ENCODE peak calls at places on chromosomes 1 and 21, in ten cellular contexts. One of them, this sample, is unnamed.
A peak's percentile ranks its signal among the peaks of the same experiment; 100 is the strongest.

GRCh38 chr1:116491985-116492811 is 78.6 kb downstream of the CD58 start:
- DNase-seq in sciatic nerve: no peak
- DNase-seq in activated gamma-delta T cell treated with Interleukin-2 at 50 U/mL for 16 hours: no peak
- DNase-seq in testis: no peak
- DNase-seq in BJ: no peak
- DNase-seq in WTC11: no peak
- DNase-seq in tibial artery: no peak
- DNase-seq in stimulated activated CD4-positive, alpha-beta T cell treated with anti-CD3 and anti-CD28 coated beads, Interleukin-15, amount 100 ng/mL, for 1 hour: no peak
- DNase-seq in Kasumi-1: peak; percentile 14
- DNase-seq in NCI-H1694 treated with DMSO at 0.1 percent for 48 hours: no peak
- DNase-seq in this sample: no peak

GRCh38 chr21:38646213-38646837 is 148.0 kb upstream of the ERG start:
- DNase-seq in NCI-H1694 treated with DMSO at 0.1 percent for 48 hours: no peak
- DNase-seq in WTC11: no peak
- DNase-seq in Kasumi-1: no peak
- DNase-seq in stimulated activated CD4-positive, alpha-beta T cell treated with anti-CD3 and anti-CD28 coated beads, Interleukin-15, amount 100 ng/mL, for 1 hour: no peak
- DNase-seq in BJ: peak; percentile 31
- DNase-seq in testis: no peak
- DNase-seq in activated gamma-delta T cell treated with Interleukin-2 at 50 U/mL for 16 hours: no peak
- DNase-seq in tibial artery: no peak
- DNase-seq in sciatic nerve: no peak
- DNase-seq in this sample: no peak

GRCh38 chr1:229664133-229664689 is 38.2 kb downstream of the URB2 start:
- DNase-seq in testis: no peak
- DNase-seq in stimulated activated CD4-positive, alpha-beta T cell treated with anti-CD3 and anti-CD28 coated beads, Interleukin-15, amount 100 ng/mL, for 1 hour: peak; percentile 74
- DNase-seq in WTC11: no peak
- DNase-seq in Kasumi-1: no peak
- DNase-seq in sciatic nerve: no peak
- DNase-seq in tibial artery: no peak
- DNase-seq in activated gamma-delta T cell treated with Interleukin-2 at 50 U/mL for 16 hours: peak; percentile 71
- DNase-seq in BJ: no peak
- DNase-seq in NCI-H1694 treated with DMSO at 0.1 percent for 48 hours: peak; percentile 6
- DNase-seq in this sample: no peak

GRCh38 chr1:153697873-153698647 is 19.6 kb downstream of the NPR1 start:
- DNase-seq in activated gamma-delta T cell treated with Interleukin-2 at 50 U/mL for 16 hours: no peak
- DNase-seq in tibial artery: peak; percentile 80
- DNase-seq in BJ: no peak
- DNase-seq in stimulated activated CD4-positive, alpha-beta T cell treated with anti-CD3 and anti-CD28 coated beads, Interleukin-15, amount 100 ng/mL, for 1 hour: no peak
- DNase-seq in testis: peak; percentile 67
- DNase-seq in sciatic nerve: peak; percentile 80
- DNase-seq in Kasumi-1: no peak
- DNase-seq in NCI-H1694 treated with DMSO at 0.1 percent for 48 hours: no peak
- DNase-seq in WTC11: peak; percentile 57
- DNase-seq in this sample: peak; percentile 90

GRCh38 chr1:165481820-165482532 is 37.0 kb upstream of the RXRG start:
- DNase-seq in tibial artery: peak; percentile 60
- DNase-seq in sciatic nerve: no peak
- DNase-seq in NCI-H1694 treated with DMSO at 0.1 percent for 48 hours: no peak
- DNase-seq in WTC11: no peak
- DNase-seq in BJ: peak; percentile 62
- DNase-seq in activated gamma-delta T cell treated with Interleukin-2 at 50 U/mL for 16 hours: no peak
- DNase-seq in Kasumi-1: no peak
- DNase-seq in testis: peak; percentile 41
- DNase-seq in stimulated activated CD4-positive, alpha-beta T cell treated with anti-CD3 and anti-CD28 coated beads, Interleukin-15, amount 100 ng/mL, for 1 hour: no peak
- DNase-seq in this sample: peak; percentile 44

GRCh38 chr1:34985063-34985770 is at the start of gene TMEM35B:
- DNase-seq in NCI-H1694 treated with DMSO at 0.1 percent for 48 hours: peak; percentile 30
- DNase-seq in stimulated activated CD4-positive, alpha-beta T cell treated with anti-CD3 and anti-CD28 coated beads, Interleukin-15, amount 100 ng/mL, for 1 hour: peak; percentile 76
- DNase-seq in testis: peak; percentile 75
- DNase-seq in sciatic nerve: peak; percentile 86
- DNase-seq in BJ: no peak
- DNase-seq in Kasumi-1: peak; percentile 49
- DNase-seq in WTC11: peak; percentile 71
- DNase-seq in tibial artery: peak; percentile 52
- DNase-seq in activated gamma-delta T cell treated with Interleukin-2 at 50 U/mL for 16 hours: peak; percentile 78
- DNase-seq in this sample: peak; percentile 78

GRCh38 chr1:205348559-205349477 is 7.9 kb downstream of the KLHDC8A start:
- DNase-seq in BJ: no peak
- DNase-seq in sciatic nerve: no peak
- DNase-seq in Kasumi-1: no peak
- DNase-seq in testis: no peak
- DNase-seq in stimulated activated CD4-positive, alpha-beta T cell treated with anti-CD3 and anti-CD28 coated beads, Interleukin-15, amount 100 ng/mL, for 1 hour: no peak
- DNase-seq in activated gamma-delta T cell treated with Interleukin-2 at 50 U/mL for 16 hours: no peak
- DNase-seq in tibial artery: no peak
- DNase-seq in NCI-H1694 treated with DMSO at 0.1 percent for 48 hours: peak; percentile 15
- DNase-seq in WTC11: no peak
- DNase-seq in this sample: no peak

GRCh38 chr1:81920245-81920740 is 119.6 kb downstream of the ADGRL2 start:
- DNase-seq in BJ: no peak
- DNase-seq in Kasumi-1: no peak
- DNase-seq in stimulated activated CD4-positive, alpha-beta T cell treated with anti-CD3 and anti-CD28 coated beads, Interleukin-15, amount 100 ng/mL, for 1 hour: no peak
- DNase-seq in tibial artery: no peak
- DNase-seq in activated gamma-delta T cell treated with Interleukin-2 at 50 U/mL for 16 hours: no peak
- DNase-seq in sciatic nerve: no peak
- DNase-seq in testis: peak; percentile 64
- DNase-seq in NCI-H1694 treated with DMSO at 0.1 percent for 48 hours: no peak
- DNase-seq in WTC11: peak; percentile 67
- DNase-seq in this sample: peak; percentile 73

GRCh38 chr1:187261637-187262036 is 432.9 kb downstream of the PLA2G4A start:
- DNase-seq in testis: no peak
- DNase-seq in tibial artery: no peak
- DNase-seq in WTC11: no peak
- DNase-seq in Kasumi-1: no peak
- DNase-seq in BJ: no peak
- DNase-seq in sciatic nerve: no peak
- DNase-seq in stimulated activated CD4-positive, alpha-beta T cell treated with anti-CD3 and anti-CD28 coated beads, Interleukin-15, amount 100 ng/mL, for 1 hour: no peak
- DNase-seq in NCI-H1694 treated with DMSO at 0.1 percent for 48 hours: no peak
- DNase-seq in activated gamma-delta T cell treated with Interleukin-2 at 50 U/mL for 16 hours: no peak
- DNase-seq in this sample: no peak

GRCh38 chr1:191022856-191023255 is 545.2 kb upstream of the BRINP3 start:
- DNase-seq in Kasumi-1: no peak
- DNase-seq in WTC11: no peak
- DNase-seq in sciatic nerve: no peak
- DNase-seq in activated gamma-delta T cell treated with Interleukin-2 at 50 U/mL for 16 hours: no peak
- DNase-seq in stimulated activated CD4-positive, alpha-beta T cell treated with anti-CD3 and anti-CD28 coated beads, Interleukin-15, amount 100 ng/mL, for 1 hour: no peak
- DNase-seq in testis: no peak
- DNase-seq in BJ: no peak
- DNase-seq in NCI-H1694 treated with DMSO at 0.1 percent for 48 hours: no peak
- DNase-seq in tibial artery: no peak
- DNase-seq in this sample: no peak

GRCh38 chr1:55347786-55348185 is 132.6 kb upstream of the USP24 start:
- DNase-seq in Kasumi-1: no peak
- DNase-seq in stimulated activated CD4-positive, alpha-beta T cell treated with anti-CD3 and anti-CD28 coated beads, Interleukin-15, amount 100 ng/mL, for 1 hour: no peak
- DNase-seq in testis: no peak
- DNase-seq in sciatic nerve: no peak
- DNase-seq in WTC11: no peak
- DNase-seq in BJ: no peak
- DNase-seq in NCI-H1694 treated with DMSO at 0.1 percent for 48 hours: no peak
- DNase-seq in tibial artery: no peak
- DNase-seq in activated gamma-delta T cell treated with Interleukin-2 at 50 U/mL for 16 hours: no peak
- DNase-seq in this sample: no peak

GRCh38 chr1:85142753-85143152 is 58.1 kb downstream of the SYDE2 start:
- DNase-seq in BJ: no peak
- DNase-seq in stimulated activated CD4-positive, alpha-beta T cell treated with anti-CD3 and anti-CD28 coated beads, Interleukin-15, amount 100 ng/mL, for 1 hour: no peak
- DNase-seq in NCI-H1694 treated with DMSO at 0.1 percent for 48 hours: no peak
- DNase-seq in sciatic nerve: no peak
- DNase-seq in WTC11: no peak
- DNase-seq in tibial artery: no peak
- DNase-seq in activated gamma-delta T cell treated with Interleukin-2 at 50 U/mL for 16 hours: no peak
- DNase-seq in testis: no peak
- DNase-seq in Kasumi-1: no peak
- DNase-seq in this sample: no peak

GRCh38 chr1:51170342-51170741 is 65.7 kb upstream of the RNF11 start:
- DNase-seq in sciatic nerve: no peak
- DNase-seq in stimulated activated CD4-positive, alpha-beta T cell treated with anti-CD3 and anti-CD28 coated beads, Interleukin-15, amount 100 ng/mL, for 1 hour: no peak
- DNase-seq in tibial artery: no peak
- DNase-seq in BJ: no peak
- DNase-seq in NCI-H1694 treated with DMSO at 0.1 percent for 48 hours: peak; percentile 6
- DNase-seq in testis: no peak
- DNase-seq in WTC11: no peak
- DNase-seq in activated gamma-delta T cell treated with Interleukin-2 at 50 U/mL for 16 hours: no peak
- DNase-seq in Kasumi-1: no peak
- DNase-seq in this sample: no peak

GRCh38 chr1:209530990-209531389 is 52.5 kb upstream of the CAMK1G start:
- DNase-seq in sciatic nerve: no peak
- DNase-seq in stimulated activated CD4-positive, alpha-beta T cell treated with anti-CD3 and anti-CD28 coated beads, Interleukin-15, amount 100 ng/mL, for 1 hour: no peak
- DNase-seq in testis: no peak
- DNase-seq in tibial artery: no peak
- DNase-seq in WTC11: no peak
- DNase-seq in NCI-H1694 treated with DMSO at 0.1 percent for 48 hours: no peak
- DNase-seq in BJ: no peak
- DNase-seq in Kasumi-1: no peak
- DNase-seq in activated gamma-delta T cell treated with Interleukin-2 at 50 U/mL for 16 hours: no peak
- DNase-seq in this sample: no peak

GRCh38 chr1:20981903-20982695 is 194.6 kb downstream of the EIF4G3 start:
- DNase-seq in NCI-H1694 treated with DMSO at 0.1 percent for 48 hours: no peak
- DNase-seq in WTC11: no peak
- DNase-seq in activated gamma-delta T cell treated with Interleukin-2 at 50 U/mL for 16 hours: no peak
- DNase-seq in tibial artery: no peak
- DNase-seq in testis: no peak
- DNase-seq in sciatic nerve: no peak
- DNase-seq in BJ: no peak
- DNase-seq in stimulated activated CD4-positive, alpha-beta T cell treated with anti-CD3 and anti-CD28 coated beads, Interleukin-15, amount 100 ng/mL, for 1 hour: no peak
- DNase-seq in Kasumi-1: no peak
- DNase-seq in this sample: no peak

GRCh38 chr1:29454616-29455380 is 218.5 kb downstream of the PTPRU start:
- DNase-seq in testis: no peak
- DNase-seq in stimulated activated CD4-positive, alpha-beta T cell treated with anti-CD3 and anti-CD28 coated beads, Interleukin-15, amount 100 ng/mL, for 1 hour: no peak
- DNase-seq in NCI-H1694 treated with DMSO at 0.1 percent for 48 hours: no peak
- DNase-seq in sciatic nerve: no peak
- DNase-seq in WTC11: no peak
- DNase-seq in BJ: no peak
- DNase-seq in Kasumi-1: no peak
- DNase-seq in activated gamma-delta T cell treated with Interleukin-2 at 50 U/mL for 16 hours: no peak
- DNase-seq in tibial artery: peak; percentile 12
- DNase-seq in this sample: no peak

GRCh38 chr1:82775402-82776000 is 974.8 kb downstream of the ADGRL2 start:
- DNase-seq in stimulated activated CD4-positive, alpha-beta T cell treated with anti-CD3 and anti-CD28 coated beads, Interleukin-15, amount 100 ng/mL, for 1 hour: peak; percentile 6
- DNase-seq in BJ: no peak
- DNase-seq in WTC11: peak; percentile 84
- DNase-seq in Kasumi-1: no peak
- DNase-seq in NCI-H1694 treated with DMSO at 0.1 percent for 48 hours: no peak
- DNase-seq in sciatic nerve: no peak
- DNase-seq in testis: peak; percentile 86
- DNase-seq in tibial artery: no peak
- DNase-seq in activated gamma-delta T cell treated with Interleukin-2 at 50 U/mL for 16 hours: no peak
- DNase-seq in this sample: peak; percentile 79

GRCh38 chr1:203638076-203638475 is 11.4 kb downstream of the ATP2B4 start:
- DNase-seq in BJ: no peak
- DNase-seq in NCI-H1694 treated with DMSO at 0.1 percent for 48 hours: peak; percentile 68
- DNase-seq in WTC11: no peak
- DNase-seq in Kasumi-1: no peak
- DNase-seq in sciatic nerve: no peak
- DNase-seq in testis: no peak
- DNase-seq in stimulated activated CD4-positive, alpha-beta T cell treated with anti-CD3 and anti-CD28 coated beads, Interleukin-15, amount 100 ng/mL, for 1 hour: no peak
- DNase-seq in tibial artery: no peak
- DNase-seq in activated gamma-delta T cell treated with Interleukin-2 at 50 U/mL for 16 hours: no peak
- DNase-seq in this sample: no peak

GRCh38 chr1:100861379-100861778 is 33.3 kb downstream of the EXTL2 start:
- DNase-seq in NCI-H1694 treated with DMSO at 0.1 percent for 48 hours: no peak
- DNase-seq in stimulated activated CD4-positive, alpha-beta T cell treated with anti-CD3 and anti-CD28 coated beads, Interleukin-15, amount 100 ng/mL, for 1 hour: no peak
- DNase-seq in testis: no peak
- DNase-seq in activated gamma-delta T cell treated with Interleukin-2 at 50 U/mL for 16 hours: no peak
- DNase-seq in WTC11: no peak
- DNase-seq in sciatic nerve: no peak
- DNase-seq in BJ: no peak
- DNase-seq in Kasumi-1: no peak
- DNase-seq in tibial artery: no peak
- DNase-seq in this sample: no peak

GRCh38 chr1:182688436-182688835 is 4.0 kb upstream of the RGS8 start:
- DNase-seq in stimulated activated CD4-positive, alpha-beta T cell treated with anti-CD3 and anti-CD28 coated beads, Interleukin-15, amount 100 ng/mL, for 1 hour: no peak
- DNase-seq in Kasumi-1: no peak
- DNase-seq in testis: no peak
- DNase-seq in activated gamma-delta T cell treated with Interleukin-2 at 50 U/mL for 16 hours: no peak
- DNase-seq in WTC11: no peak
- DNase-seq in BJ: no peak
- DNase-seq in tibial artery: no peak
- DNase-seq in NCI-H1694 treated with DMSO at 0.1 percent for 48 hours: no peak
- DNase-seq in sciatic nerve: no peak
- DNase-seq in this sample: peak; percentile 54

GRCh38 chr1:156276532-156276931 is 6.1 kb downstream of the SMG5 start:
- DNase-seq in NCI-H1694 treated with DMSO at 0.1 percent for 48 hours: no peak
- DNase-seq in testis: no peak
- DNase-seq in tibial artery: no peak
- DNase-seq in BJ: no peak
- DNase-seq in WTC11: no peak
- DNase-seq in Kasumi-1: no peak
- DNase-seq in activated gamma-delta T cell treated with Interleukin-2 at 50 U/mL for 16 hours: no peak
- DNase-seq in sciatic nerve: no peak
- DNase-seq in stimulated activated CD4-positive, alpha-beta T cell treated with anti-CD3 and anti-CD28 coated beads, Interleukin-15, amount 100 ng/mL, for 1 hour: no peak
- DNase-seq in this sample: no peak

GRCh38 chr1:214902636-214903320 is 179.8 kb upstream of the KCNK2 start:
- DNase-seq in tibial artery: no peak
- DNase-seq in WTC11: no peak
- DNase-seq in stimulated activated CD4-positive, alpha-beta T cell treated with anti-CD3 and anti-CD28 coated beads, Interleukin-15, amount 100 ng/mL, for 1 hour: no peak
- DNase-seq in sciatic nerve: no peak
- DNase-seq in NCI-H1694 treated with DMSO at 0.1 percent for 48 hours: no peak
- DNase-seq in BJ: no peak
- DNase-seq in testis: no peak
- DNase-seq in activated gamma-delta T cell treated with Interleukin-2 at 50 U/mL for 16 hours: no peak
- DNase-seq in Kasumi-1: no peak
- DNase-seq in this sample: no peak

GRCh38 chr1:23899070-23899469 is 14.1 kb downstream of the CNR2 start:
- DNase-seq in WTC11: no peak
- DNase-seq in activated gamma-delta T cell treated with Interleukin-2 at 50 U/mL for 16 hours: no peak
- DNase-seq in Kasumi-1: no peak
- DNase-seq in BJ: no peak
- DNase-seq in NCI-H1694 treated with DMSO at 0.1 percent for 48 hours: no peak
- DNase-seq in tibial artery: no peak
- DNase-seq in testis: no peak
- DNase-seq in stimulated activated CD4-positive, alpha-beta T cell treated with anti-CD3 and anti-CD28 coated beads, Interleukin-15, amount 100 ng/mL, for 1 hour: no peak
- DNase-seq in sciatic nerve: no peak
- DNase-seq in this sample: no peak

GRCh38 chr1:232950919-232951579 is 638 bp downstream of the NTPCR start:
- DNase-seq in sciatic nerve: no peak
- DNase-seq in Kasumi-1: peak; percentile 57
- DNase-seq in stimulated activated CD4-positive, alpha-beta T cell treated with anti-CD3 and anti-CD28 coated beads, Interleukin-15, amount 100 ng/mL, for 1 hour: no peak
- DNase-seq in tibial artery: no peak
- DNase-seq in activated gamma-delta T cell treated with Interleukin-2 at 50 U/mL for 16 hours: peak; percentile 11
- DNase-seq in WTC11: no peak
- DNase-seq in testis: peak; percentile 31
- DNase-seq in NCI-H1694 treated with DMSO at 0.1 percent for 48 hours: no peak
- DNase-seq in BJ: no peak
- DNase-seq in this sample: no peak

This sample was measured in adrenal gland.